ENCODE peak calls at places on chromosomes 11 and 22, in seven cellular contexts. Z, T, A, P, M, U and Q are unnamed samples.

GRCh38 chr11:120334894-120335462 is 1.2 kb upstream of the ARHGEF12 start:
- DNase-seq in Z (peak; percentile 77), T (no peak), A (peak; percentile 72), P (peak; percentile 27), M (no peak), U (peak; percentile 84), Q (peak; percentile 79)

GRCh38 chr11:47415949-47416472 is 7.6 kb downstream of the SLC39A13 start:
- DNase-seq in Z (peak; percentile 93), T (peak; percentile 78), A (no peak), P (no peak), M (no peak), U (peak; percentile 71), Q (no peak)

GRCh38 chr22:46763051-46763705 is 728 bp downstream of the TBC1D22A start:
- DNase-seq in Z (peak; percentile 90), T (peak; percentile 79), A (peak; percentile 59), P (no peak), M (no peak), U (peak; percentile 55), Q (peak; percentile 84)

GRCh38 chr11:42764936-42765335 is 546.9 kb upstream of the API5 start:
- DNase-seq in Z (no peak), T (no peak), A (no peak), P (no peak), M (no peak), U (no peak), Q (no peak)

GRCh38 chr11:63682045-63682915 is 980 bp downstream of the RTN3 start:
- DNase-seq in Z (no peak), T (no peak), A (peak; percentile 35), P (no peak), M (no peak), U (peak; percentile 62), Q (peak; percentile 24)

GRCh38 chr22:21020802-21021429 is 6.0 kb downstream of the P2RX6 start:
- DNase-seq in Z (no peak), T (no peak), A (peak; percentile 60), P (no peak), M (peak; percentile 82), U (no peak), Q (peak; percentile 60)

GRCh38 chr22:20940178-20940790 is 23.1 kb downstream of the CRKL start:
- DNase-seq in Z (no peak), T (no peak), A (no peak), P (no peak), M (no peak), U (no peak), Q (no peak)

GRCh38 chr11:117560786-117561530 is 233.3 kb downstream of the CEP164 start:
- DNase-seq in Z (no peak), T (peak; percentile 18), A (no peak), P (no peak), M (no peak), U (no peak), Q (no peak)

GRCh38 chr22:45999379-45999971 is 22.5 kb upstream of the WNT7B start:
- DNase-seq in Z (no peak), T (peak; percentile 31), A (peak; percentile 0), P (no peak), M (no peak), U (no peak), Q (no peak)

GRCh38 chr22:39236321-39237275 is 8.2 kb downstream of the PDGFB start:
- DNase-seq in Z (peak; percentile 78), T (no peak), A (peak; percentile 82), P (no peak), M (no peak), U (no peak), Q (peak; percentile 75)

GRCh38 chr11:62921201-62921572 is at the start of gene CHRM1:
- DNase-seq in Z (no peak), T (no peak), A (no peak), P (no peak), M (no peak), U (no peak), Q (no peak)

GRCh38 chr11:22828373-22828772 is 1.2 kb downstream of the SVIP start:
- DNase-seq in Z (no peak), T (no peak), A (no peak), P (no peak), M (no peak), U (no peak), Q (no peak)

GRCh38 chr22:49791682-49792081 is 36.0 kb downstream of the BRD1 start:
- DNase-seq in Z (no peak), T (peak; percentile 32), A (peak; percentile 28), P (no peak), M (no peak), U (no peak), Q (no peak)

GRCh38 chr11:34356576-34356917 is 1.3 kb downstream of the ABTB2 start:
- DNase-seq in Z (no peak), T (peak; percentile 68), A (peak; percentile 22), P (no peak), M (no peak), U (peak; percentile 25), Q (no peak)

GRCh38 chr11:1198766-1199688 is 23.8 kb upstream of the MUC5B start:
- DNase-seq in Z (no peak), T (peak; percentile 47), A (no peak), P (no peak), M (no peak), U (no peak), Q (peak; percentile 12)

GRCh38 chr11:88231894-88232482 is 56.7 kb upstream of the RAB38 start:
- DNase-seq in Z (no peak), T (no peak), A (peak; percentile 23), P (no peak), M (no peak), U (peak; percentile 24), Q (peak; percentile 32)

GRCh38 chr11:110366234-110366633 is 63.5 kb upstream of the FDX1 start:
- DNase-seq in Z (no peak), T (no peak), A (no peak), P (no peak), M (no peak), U (peak; percentile 84), Q (no peak)

GRCh38 chr11:45852018-45852711 is 4.9 kb downstream of the CRY2 start:
- DNase-seq in Z (no peak), T (no peak), A (no peak), P (no peak), M (no peak), U (no peak), Q (no peak)

GRCh38 chr22:49004484-49005399 is 822.9 kb downstream of the BRD1 start:
- DNase-seq in Z (no peak), T (no peak), A (no peak), P (no peak), M (no peak), U (no peak), Q (no peak)

DNA sequence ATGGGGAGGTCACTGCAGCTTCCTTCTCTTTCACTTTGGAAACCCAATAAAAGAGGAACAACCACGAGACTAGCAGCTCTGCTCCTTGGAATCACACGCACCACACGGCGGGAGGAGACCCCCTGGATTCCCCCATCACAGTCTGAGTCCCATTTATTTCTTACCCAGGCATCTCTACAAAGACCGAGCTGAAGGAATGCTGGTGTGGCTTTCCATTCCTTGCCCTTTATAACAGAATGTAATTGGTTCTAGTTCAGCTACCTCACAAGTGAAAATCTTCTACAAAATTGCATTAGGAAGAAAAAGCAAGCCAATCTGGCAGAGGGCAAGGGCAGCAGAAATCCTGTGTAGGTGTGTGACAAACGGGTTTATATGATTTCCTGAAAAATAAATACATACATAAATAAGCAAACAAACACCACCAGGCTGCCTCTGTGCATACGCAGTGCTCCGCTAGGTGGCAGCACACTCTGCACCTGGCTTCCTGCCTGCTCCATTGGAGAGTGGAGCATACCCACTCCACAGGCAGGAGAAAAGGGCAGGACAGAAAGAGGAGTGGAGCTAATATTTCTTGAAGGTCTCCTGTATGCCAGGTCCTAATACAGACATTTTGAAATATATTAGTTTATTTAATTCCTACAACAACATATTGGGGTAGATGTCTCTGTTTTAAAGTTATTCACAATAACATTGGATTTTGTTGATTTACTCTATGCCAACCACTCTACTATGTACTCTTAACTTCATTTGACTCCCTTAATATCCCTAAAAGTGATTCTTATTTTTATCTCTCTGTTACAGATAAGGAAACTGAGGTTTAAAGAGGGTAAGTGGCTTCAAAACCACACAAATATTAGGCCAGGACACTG is 673.1 kb downstream of the KCNA4 start:
- DNase-seq in Z (no peak), T (no peak), A (peak; percentile 48), P (no peak), M (no peak), U (peak; percentile 84), Q (peak; percentile 49)
- TF ChIP-seq CTCF in Z (peak; percentile 74), T (peak; percentile 76), A (peak; percentile 81), P (no peak), M (peak; percentile 96), U (peak; percentile 56), Q (peak; percentile 89)

DNA sequence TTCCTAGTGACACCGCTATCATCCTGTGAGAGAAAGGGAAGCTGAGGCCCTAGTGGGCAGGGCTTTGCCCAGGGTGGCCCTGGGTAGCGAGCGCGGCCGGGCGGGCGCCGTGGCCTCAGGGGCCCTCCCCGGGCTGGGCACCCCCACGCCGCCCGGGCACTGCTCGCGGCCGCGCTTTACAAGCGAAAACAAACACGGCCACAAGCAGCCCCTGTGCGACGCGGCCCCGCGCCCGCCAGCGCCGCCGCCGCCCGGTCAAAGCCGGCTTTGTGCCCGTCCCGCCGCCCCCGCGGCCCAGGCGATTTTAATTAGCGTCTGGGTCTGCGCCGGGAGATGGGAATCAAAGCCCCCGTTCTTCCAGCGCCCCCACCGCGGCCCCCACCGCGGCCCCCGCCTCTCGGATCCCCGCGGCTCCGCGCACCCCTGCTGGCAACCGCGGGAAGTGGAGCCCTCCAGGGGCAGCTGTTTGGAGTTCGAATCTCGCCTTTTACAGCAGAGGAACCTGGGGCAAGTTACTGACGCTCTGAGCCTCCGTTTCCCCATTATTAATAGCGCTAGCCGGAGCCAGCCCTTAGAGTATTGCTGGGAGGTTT is 47.9 kb downstream of the CHRDL2 start:
- DNase-seq in Z (no peak), T (no peak), A (peak; percentile 23), P (no peak), M (no peak), U (peak; percentile 30), Q (peak; percentile 47)
- TF ChIP-seq CTCF in Z (peak; percentile 48), T (no peak), A (peak; percentile 48), P (no peak), M (no peak), U (peak; percentile 17), Q (no peak)

DNA sequence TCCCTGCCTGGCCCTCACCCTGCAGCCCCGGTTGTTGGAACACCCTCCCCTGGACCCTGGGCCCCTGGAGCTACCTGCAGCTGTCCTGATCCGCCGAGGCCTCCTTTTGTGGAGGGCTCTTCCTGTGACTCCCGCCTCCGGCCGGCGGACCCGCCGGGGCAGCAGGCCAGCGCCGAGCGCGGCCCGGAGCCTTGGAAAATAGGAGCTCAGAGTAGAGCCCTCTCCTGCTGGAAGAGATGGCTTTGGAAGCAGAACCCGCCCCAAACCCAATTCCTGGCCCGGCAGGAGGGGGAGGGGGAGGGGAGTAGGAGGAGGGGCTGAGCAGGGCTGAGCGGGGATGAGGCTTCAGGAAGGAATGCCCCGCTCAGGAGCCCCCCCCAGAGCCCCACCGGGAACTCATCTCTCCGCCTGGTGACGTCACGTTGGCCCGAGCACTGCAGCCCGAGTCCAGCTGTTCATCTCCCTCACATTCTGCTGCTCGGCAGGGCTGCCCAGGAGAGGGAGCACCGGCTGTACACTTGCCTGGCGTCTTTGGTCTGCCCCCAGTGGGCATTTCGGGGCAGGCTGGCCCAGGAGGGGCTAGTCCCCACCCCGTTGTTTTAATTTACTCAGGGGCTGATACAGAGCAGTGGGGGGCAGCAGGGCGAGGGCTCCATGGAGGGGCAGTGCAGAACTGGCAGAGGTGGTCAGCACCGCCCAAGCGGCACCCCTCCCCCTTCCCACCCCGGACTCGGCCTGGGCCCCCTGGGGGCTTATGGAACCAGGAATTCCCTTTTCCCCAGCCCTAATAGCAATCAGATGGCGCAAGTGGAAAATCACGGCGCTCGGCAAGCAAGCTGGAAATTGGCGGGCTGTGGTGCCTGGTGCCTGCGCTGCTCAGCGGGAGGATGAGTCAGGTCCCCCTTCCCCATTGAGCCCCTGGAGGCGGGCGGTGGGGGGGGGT is at the start of gene MRGPRF:
- DNase-seq in Z (peak; percentile 96), T (peak; percentile 88), A (peak; percentile 17), P (no peak), M (no peak), U (peak; percentile 88), Q (peak; percentile 33)
- TF ChIP-seq CTCF in Z (peak; percentile 22), T (no peak), A (no peak), P (no peak), M (no peak), U (peak; percentile 43), Q (no peak)

GRCh38 chr11:77094841-77095365 is 7.7 kb upstream of the OMP start:
- DNase-seq in Z (no peak), T (peak; percentile 49), A (no peak), P (no peak), M (no peak), U (no peak), Q (no peak)
- TF ChIP-seq CTCF in Z (no peak), T (no peak), A (no peak), P (no peak), M (peak; percentile 9), U (no peak), Q (no peak)